ENCODE peak calls at places on chromosome 14, in four cellular contexts. R, G, Z and D are unnamed samples.
A peak's percentile ranks its signal among the peaks of the same experiment; 100 is the strongest.

GRCh38 chr14:32201816-32202467 is at the start of gene RNU6-7:
- DNase-seq in Z (no peak), G (no peak), R (peak; percentile 5), D (peak; percentile 42)

GRCh38 chr14:66244834-66245233 is 241.3 kb upstream of the CCDC196 start:
- DNase-seq in R (no peak), G (no peak), Z (no peak), D (no peak)

GRCh38 chr14:83860757-83861156 is 1669.2 kb upstream of the FLRT2 start:
- DNase-seq in Z (no peak), R (no peak), G (no peak), D (peak; percentile 27)

GRCh38 chr14:102295301-102295700 is 9.7 kb downstream of the MOK start:
- DNase-seq in R (peak; percentile 51), Z (no peak), G (no peak), D (no peak)

GRCh38 chr14:64786296-64787149 is 82.3 kb downstream of the PLEKHG3 start:
- DNase-seq in G (no peak), R (peak; percentile 67), Z (no peak), D (peak; percentile 30)

GRCh38 chr14:61322011-61322798 is 826 bp downstream of the PRKCH start:
- DNase-seq in G (no peak), Z (no peak), R (no peak), D (peak; percentile 74)

GRCh38 chr14:23494223-23494622 is 24.7 kb downstream of the NGDN start:
- DNase-seq in Z (no peak), G (no peak), R (peak; percentile 74), D (no peak)

GRCh38 chr14:55752580-55753365 is 172.8 kb downstream of the KTN1 start:
- DNase-seq in G (peak; percentile 7), Z (no peak), R (peak; percentile 82), D (peak; percentile 78)

GRCh38 chr14:91009501-91010152 is 50.8 kb downstream of the RPS6KA5 start:
- DNase-seq in R (no peak), G (no peak), Z (no peak), D (no peak)

GRCh38 chr14:43308411-43308810 is 1198.7 kb downstream of the FSCB start:
- DNase-seq in Z (no peak), R (no peak), G (no peak), D (peak; percentile 1)

GRCh38 chr14:67704484-67705089 is 2.9 kb downstream of the RDH12 start:
- DNase-seq in Z (no peak), R (peak; percentile 74), G (no peak), D (peak; percentile 70)

GRCh38 chr14:87332001-87332400 is 661.0 kb downstream of the GALC start:
- DNase-seq in G (no peak), Z (peak; percentile 14), R (peak; percentile 0), D (peak; percentile 59)

GRCh38 chr14:61925732-61926445 is 163.7 kb downstream of the SNAPC1 start:
- DNase-seq in G (no peak), Z (no peak), R (no peak), D (peak; percentile 6)

GRCh38 chr14:101119830-101120571 is 216.5 kb upstream of the RTL1 start:
- DNase-seq in Z (no peak), R (peak; percentile 5), G (no peak), D (no peak)
- TF ChIP-seq CTCF in Z (no peak), R (no peak), G (no peak), D (no peak)

GRCh38 chr14:21089271-21089670 is 9.2 kb downstream of the ZNF219 start:
- DNase-seq in Z (no peak), G (no peak), R (no peak), D (no peak)
- TF ChIP-seq CTCF in Z (no peak), G (no peak), R (no peak), D (no peak)

GRCh38 chr14:76055330-76055729 is 69.8 kb downstream of the IFT43 start:
- DNase-seq in Z (no peak), R (no peak), G (no peak), D (no peak)

GRCh38 chr14:76053576-76054369 is 68.2 kb downstream of the IFT43 start:
- DNase-seq in R (no peak), Z (no peak), G (no peak), D (no peak)

GRCh38 chr14:76051717-76052459 is 66.3 kb downstream of the IFT43 start:
- DNase-seq in R (no peak), Z (no peak), G (no peak), D (no peak)

GRCh38 chr14:76057914-76058313 is 72.4 kb downstream of the IFT43 start:
- DNase-seq in R (no peak), Z (no peak), G (no peak), D (no peak)

DNA sequence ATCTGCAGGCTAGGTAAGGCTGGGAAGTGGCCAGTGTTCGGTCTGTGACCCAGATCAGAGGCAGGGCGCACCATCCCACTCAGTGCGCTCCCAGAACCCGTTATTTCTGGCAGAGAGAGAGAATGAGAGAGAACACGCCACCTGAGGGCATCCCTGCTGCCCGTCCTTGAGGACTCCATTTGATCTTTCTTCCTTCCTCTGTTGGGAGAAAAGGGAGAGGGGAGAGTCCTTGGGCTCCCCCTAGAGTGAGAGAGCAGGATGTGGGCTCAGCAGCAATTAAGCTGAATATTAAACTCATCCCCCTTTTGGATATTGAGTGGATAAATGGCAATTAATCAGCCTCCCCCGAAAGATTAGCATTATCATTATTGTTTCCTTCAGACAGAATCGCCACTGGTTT is 70.6 kb downstream of the IFT43 start:
- DNase-seq in G (no peak), Z (no peak), R (peak; percentile 14), D (peak; percentile 25)
- TF ChIP-seq CTCF in G (peak; percentile 28), Z (peak; percentile 30), R (peak; percentile 56), D (peak; percentile 23)

GRCh38 chr14:53180272-53181221 is 27.4 kb upstream of the DDHD1 start:
- DNase-seq in Z (no peak), G (no peak), R (peak; percentile 47), D (peak; percentile 4)
- TF ChIP-seq CTCF in Z (peak; percentile 3), G (peak; percentile 5), R (peak; percentile 14), D (no peak)